ENCODE peak calls at places on chromosomes 16 and 17, in six cellular contexts. I, O, F, W, Z and H are unnamed samples.

GRCh38 chr17:39663340-39663687 is 1.8 kb upstream of the TCAP start:
- DNase-seq in W (no peak), Z (no peak), F (no peak), O (no peak), I (no peak), H (no peak)

GRCh38 chr17:50719924-50720805 is 762 bp downstream of the LUC7L3 start:
- DNase-seq in Z (no peak), I (no peak), F (no peak), W (no peak), O (peak), H (peak)

GRCh38 chr16:72400257-72401078 is 228.5 kb upstream of the PMFBP1 start:
- DNase-seq in F (no peak), O (peak), Z (peak), I (peak), W (peak), H (peak)

GRCh38 chr16:72620348-72620747 is 427.6 kb downstream of the ZFHX3 start:
- DNase-seq in O (no peak), Z (no peak), W (no peak), F (no peak), I (no peak), H (no peak)

GRCh38 chr17:44308320-44308818 is at the start of gene RUNDC3A:
- DNase-seq in O (peak), I (peak), F (peak), W (peak), Z (peak), H (peak)

GRCh38 chr17:69608808-69609494 is 194.5 kb downstream of the MAP2K6 start:
- DNase-seq in W (peak), O (peak), F (no peak), Z (peak), I (peak), H (peak)

GRCh38 chr17:39011907-39012468 is 44.8 kb upstream of the FBXO47 start:
- DNase-seq in F (no peak), I (no peak), O (no peak), Z (peak), W (no peak), H (no peak)

GRCh38 chr16:88938933-88939813 is 37.8 kb downstream of the CBFA2T3 start:
- DNase-seq in I (no peak), W (no peak), Z (no peak), F (no peak), O (no peak), H (no peak)

GRCh38 chr16:13873835-13874438 is 46.0 kb upstream of the ERCC4 start:
- DNase-seq in I (peak), F (no peak), W (peak), Z (no peak), O (peak), H (peak)

GRCh38 chr17:44941712-44942331 is 5.8 kb downstream of the KIF18B start:
- DNase-seq in F (no peak), W (no peak), I (no peak), O (no peak), Z (no peak), H (no peak)

GRCh38 chr16:88681084-88681680 is 5.1 kb downstream of the SNAI3 start:
- DNase-seq in O (peak), Z (peak), F (no peak), I (no peak), W (no peak), H (no peak)

GRCh38 chr17:1029912-1030656 is 33.2 kb downstream of the TIMM22 start:
- DNase-seq in I (no peak), W (no peak), F (no peak), Z (no peak), O (no peak), H (no peak)

GRCh38 chr16:78743556-78743955 is 644.1 kb downstream of the WWOX start:
- DNase-seq in O (no peak), I (no peak), Z (no peak), F (no peak), W (no peak), H (no peak)

GRCh38 chr16:74563828-74564263 is 43.1 kb downstream of the GLG1 start:
- DNase-seq in I (peak), Z (peak), O (peak), W (peak), F (no peak), H (peak)

GRCh38 chr16:84177740-84178070 is 9.2 kb downstream of the TAF1C start:
- DNase-seq in W (peak), Z (no peak), F (no peak), I (peak), O (no peak), H (peak)

GRCh38 chr17:74566132-74566753 is 1.1 kb downstream of the CD300H start:
- DNase-seq in F (no peak), O (peak), W (peak), I (peak), Z (no peak), H (no peak)

GRCh38 chr17:28240688-28241340 is 78.2 kb upstream of the TMEM97 start:
- DNase-seq in F (no peak), O (no peak), W (no peak), Z (no peak), I (no peak), H (no peak)

GRCh38 chr17:73030501-73030911 is 62.0 kb downstream of the SLC39A11 start:
- DNase-seq in I (peak), Z (peak), F (no peak), W (peak), O (no peak), H (no peak)

GRCh38 chr16:1770328-1771071 is 843 bp downstream of the NME3 start:
- DNase-seq in W (peak), Z (peak), F (no peak), O (peak), I (peak), H (peak)

GRCh38 chr17:82380860-82381702 is 9.5 kb downstream of the UTS2R start:
- DNase-seq in I (peak), Z (no peak), O (peak), W (peak), F (no peak), H (no peak)

GRCh38 chr17:29572691-29573557 is 4.4 kb downstream of the TP53I13 start:
- DNase-seq in Z (peak), F (no peak), W (peak), I (peak), O (no peak), H (peak)

GRCh38 chr17:82520041-82520910 is 744 bp downstream of the FOXK2 start:
- DNase-seq in F (no peak), O (peak), W (peak), I (no peak), Z (peak), H (no peak)

GRCh38 chr17:299546-299945 is 53.1 kb downstream of the RPH3AL start:
- DNase-seq in I (no peak), Z (peak), F (no peak), O (no peak), W (no peak), H (no peak)

GRCh38 chr16:20762404-20763123 is 1.2 kb upstream of the ACSM3 start:
- DNase-seq in Z (no peak), I (no peak), W (no peak), O (no peak), F (no peak), H (no peak)

GRCh38 chr17:82216301-82217119 is 3.9 kb upstream of the CCDC57 start:
- DNase-seq in Z (peak), W (peak), O (peak), F (no peak), I (peak), H (peak)

GRCh38 chr17:31562447-31562846 is 171.0 kb downstream of the RAB11FIP4 start:
- DNase-seq in I (no peak), F (no peak), O (no peak), W (no peak), Z (no peak), H (no peak)

GRCh38 chr17:76560877-76561221 is 21.0 kb downstream of the PRCD start:
- DNase-seq in O (no peak), Z (no peak), W (no peak), I (no peak), F (no peak), H (no peak)

GRCh38 chr17:50603340-50603739 is 31.3 kb upstream of the ABCC3 start:
- DNase-seq in O (no peak), F (no peak), I (no peak), W (no peak), Z (no peak), H (no peak)

GRCh38 chr17:80106751-80107150 is 5.4 kb downstream of the GAA start:
- DNase-seq in O (no peak), F (no peak), I (no peak), Z (no peak), W (no peak), H (no peak)

GRCh38 chr16:72179592-72179991 is 7.6 kb upstream of the PMFBP1 start:
- DNase-seq in O (no peak), I (no peak), W (no peak), F (no peak), Z (no peak), H (no peak)

GRCh38 chr16:9322735-9323134 is 231.3 kb downstream of the HAPSTR1 start:
- DNase-seq in O (no peak), I (no peak), Z (no peak), F (no peak), W (no peak), H (no peak)

GRCh38 chr16:73033271-73033998 is 14.5 kb downstream of the ZFHX3 start:
- DNase-seq in F (no peak), I (no peak), W (no peak), Z (no peak), O (no peak), H (no peak)

GRCh38 chr16:54277845-54278703 is 8.5 kb downstream of the IRX3 start:
- DNase-seq in F (no peak), I (no peak), W (no peak), Z (no peak), O (no peak), H (no peak)

GRCh38 chr16:57191056-57191536 is 5.0 kb downstream of the RSPRY1 start:
- DNase-seq in F (no peak), O (peak), Z (no peak), I (peak), W (peak), H (peak)

GRCh38 chr16:10206215-10206614 is 24.0 kb upstream of the GRIN2A start:
- DNase-seq in O (peak), I (no peak), F (no peak), Z (no peak), W (no peak), H (no peak)

GRCh38 chr17:49787932-49788442 is 494 bp upstream of the KAT7 start:
- DNase-seq in W (no peak), I (no peak), O (no peak), Z (no peak), F (no peak), H (no peak)

GRCh38 chr16:84907046-84907445 is 87.3 kb downstream of the CRISPLD2 start:
- DNase-seq in O (no peak), Z (no peak), F (no peak), W (no peak), I (no peak), H (no peak)

GRCh38 chr16:19227643-19228042 is 57.9 kb upstream of the CLEC19A start:
- DNase-seq in O (no peak), Z (peak), I (no peak), W (no peak), F (no peak), H (no peak)

GRCh38 chr17:63203652-63204051 is 237.6 kb downstream of the TANC2 start:
- DNase-seq in O (no peak), Z (no peak), F (no peak), I (no peak), W (no peak), H (no peak)
- H3K4me3 ChIP-seq in O (no peak), Z (no peak), F (no peak), I (no peak), W (no peak), H (no peak)

GRCh38 chr17:33021731-33022408 is 30.2 kb downstream of the SPACA3 start:
- DNase-seq in Z (no peak), F (no peak), O (no peak), W (peak), I (no peak), H (no peak)
- TF ChIP-seq CTCF in Z (no peak), F (no peak), O (no peak), W (peak), I (no peak), H (no peak)

DNA sequence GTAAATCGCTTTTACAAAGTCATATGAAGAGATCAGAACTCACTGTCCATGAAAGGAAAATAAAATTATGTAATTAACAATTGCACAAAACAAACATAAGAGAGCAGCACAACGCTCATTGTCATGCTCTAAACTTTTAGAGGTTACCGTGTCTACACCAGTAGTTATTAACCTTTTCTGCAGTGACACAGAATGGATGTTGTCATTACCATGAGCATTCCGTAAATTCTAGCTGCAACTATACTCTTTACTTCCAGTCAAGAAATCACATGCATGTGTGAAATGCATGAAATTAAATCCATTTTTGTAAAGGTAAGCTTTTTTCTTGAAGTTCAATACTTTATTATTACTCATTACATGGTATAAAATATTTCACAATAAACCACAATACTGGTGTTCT is 38.2 kb downstream of the USP32 start:
- DNase-seq in F (no peak), O (no peak), Z (no peak), I (no peak), W (no peak), H (no peak)
- H3K4me3 ChIP-seq in F (no peak), O (no peak), Z (no peak), I (no peak), W (no peak), H (no peak)

GRCh38 chr16:177394-177822 is 928 bp downstream of the HBA1 start:
- DNase-seq in Z (no peak), O (no peak), W (peak), I (peak), F (no peak), H (no peak)

GRCh38 chr16:180921-181667 is 835 bp downstream of the HBQ1 start:
- DNase-seq in W (peak), Z (peak), I (peak), O (peak), F (no peak), H (peak)

GRCh38 chr16:180101-180920 is at the start of gene HBQ1:
- DNase-seq in O (no peak), Z (peak), F (no peak), W (peak), I (no peak), H (peak)

GRCh38 chr16:177981-178676 is 1.6 kb downstream of the HBA1 start:
- DNase-seq in O (peak), W (no peak), F (no peak), Z (no peak), I (no peak), H (no peak)

DNA sequence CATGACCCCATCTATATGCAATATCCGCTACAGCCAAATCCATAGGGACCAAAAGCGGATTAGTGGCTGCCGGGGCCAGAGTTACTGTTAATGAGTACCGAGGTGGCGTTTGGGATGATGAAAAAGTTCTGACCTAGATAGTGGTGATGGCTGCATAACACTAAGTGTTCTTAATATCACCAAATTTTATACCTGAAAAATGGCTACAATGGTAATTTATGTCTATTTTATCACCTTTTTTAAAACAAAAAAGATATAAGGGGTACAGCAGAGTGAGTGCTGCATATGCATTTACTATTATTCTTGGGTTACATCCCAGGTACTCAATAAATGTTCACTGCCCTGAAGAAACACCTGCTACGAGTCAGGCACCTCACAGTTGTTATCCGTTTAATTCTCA is 828 bp upstream of the HBQ1 start:
- DNase-seq in I (no peak), F (no peak), Z (no peak), W (no peak), O (no peak), H (no peak)
- TF ChIP-seq CTCF in I (no peak), F (no peak), Z (no peak), W (no peak), O (no peak), H (no peak)

GRCh38 chr16:25052161-25052511 is 37.0 kb upstream of the ARHGAP17 start:
- DNase-seq in W (no peak), F (no peak), Z (peak), I (no peak), O (no peak), H (no peak)

GRCh38 chr16:25045696-25046381 is 30.7 kb upstream of the ARHGAP17 start:
- DNase-seq in Z (no peak), O (peak), I (peak), W (peak), F (no peak), H (peak)

GRCh38 chr16:25051446-25052160 is 36.4 kb upstream of the ARHGAP17 start:
- DNase-seq in Z (no peak), F (no peak), W (peak), I (peak), O (peak), H (peak)

GRCh38 chr16:25052530-25052929 is 37.4 kb upstream of the ARHGAP17 start:
- DNase-seq in F (no peak), O (no peak), Z (peak), W (no peak), I (no peak), H (no peak)

GRCh38 chr16:25048146-25048618 is 33.0 kb upstream of the ARHGAP17 start:
- DNase-seq in W (no peak), F (no peak), I (no peak), O (no peak), Z (no peak), H (no peak)
- H3K4me3 ChIP-seq in W (no peak), F (peak), I (peak), O (peak), Z (no peak), H (peak)

GRCh38 chr16:48539485-48540221 is 70.3 kb downstream of the N4BP1 start:
- DNase-seq in F (no peak), Z (no peak), O (no peak), W (no peak), I (no peak), H (no peak)
- TF ChIP-seq CTCF in F (no peak), Z (no peak), O (no peak), W (no peak), I (no peak), H (no peak)

DNA sequence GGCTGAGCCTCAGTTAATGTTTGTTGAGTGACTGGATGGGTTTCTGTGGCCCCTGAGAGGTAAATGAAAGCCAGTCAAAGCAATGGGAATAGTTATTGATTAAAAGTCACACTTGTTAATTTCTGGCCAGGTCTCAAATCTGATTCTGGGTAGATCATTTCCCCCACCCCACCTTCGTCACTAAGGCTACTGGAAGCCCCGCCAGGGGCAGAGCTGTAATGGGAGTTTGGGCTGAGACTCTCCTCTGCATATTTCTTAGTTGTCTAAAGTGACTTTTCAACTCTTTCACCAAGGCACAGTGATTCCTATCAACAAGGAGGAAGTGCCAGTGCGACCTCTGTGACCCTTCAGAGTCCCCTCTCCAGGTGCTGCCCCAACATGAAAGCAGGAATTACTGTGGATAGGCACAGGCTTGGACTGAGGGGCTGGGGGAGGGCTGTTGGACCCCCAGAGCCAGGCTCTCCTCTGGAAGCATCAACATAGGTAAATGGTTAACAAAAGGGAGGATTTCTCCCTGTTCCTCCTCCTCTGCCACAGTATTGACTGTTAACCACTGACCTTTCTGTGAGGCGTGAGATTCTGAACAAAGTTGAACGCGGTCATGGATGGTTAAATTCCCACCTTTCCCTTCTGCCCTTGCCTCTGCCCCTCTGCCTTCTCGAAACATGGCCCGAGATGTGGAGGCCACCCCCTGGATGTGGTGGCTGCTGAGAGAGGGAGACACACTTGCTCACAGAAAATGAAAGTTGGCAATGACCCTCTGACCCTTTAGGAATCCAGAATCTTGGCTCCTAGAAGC is 20.8 kb upstream of the TBX2 start:
- DNase-seq in O (no peak), F (no peak), W (no peak), Z (no peak), I (no peak), H (no peak)
- H3K4me3 ChIP-seq in O (no peak), F (no peak), W (no peak), Z (no peak), I (no peak), H (no peak)

DNA sequence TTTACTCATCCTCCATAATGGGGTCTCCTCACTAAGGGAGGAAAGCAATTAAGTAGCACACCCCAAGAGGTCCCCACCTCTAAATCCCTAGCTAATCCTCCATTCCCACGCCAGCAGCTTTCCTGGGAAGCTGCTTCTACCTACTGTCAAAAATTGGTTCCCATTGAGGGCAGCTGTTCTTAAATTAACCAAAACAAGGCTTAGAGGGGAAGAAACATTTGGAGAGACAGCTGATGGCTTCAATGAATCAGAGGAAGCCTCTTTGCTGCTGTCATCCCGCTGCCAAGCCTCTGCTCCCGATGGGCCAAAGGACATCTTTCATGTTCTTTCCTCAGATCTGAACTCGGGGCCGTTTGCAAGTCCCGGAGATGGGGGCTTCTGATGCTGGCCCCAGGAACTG is 26.6 kb downstream of the AIPL1 start:
- DNase-seq in I (no peak), Z (no peak), O (no peak), F (no peak), W (no peak), H (no peak)
- TF ChIP-seq CTCF in I (no peak), Z (no peak), O (no peak), F (no peak), W (no peak), H (no peak)